ENCODE peak calls at places on chromosomes 4 and X, in eight cellular contexts. One of them, this sample, is unnamed.

GRCh38 chrX:107602694-107603239 is 25.5 kb upstream of the PRPS1 start:
- DNase-seq in stimulated activated CD8-positive, alpha-beta memory T cell treated with anti-CD3 and anti-CD28 coated beads, Interleukin-15, amount 100 ng/mL, for 48 hours: no peak
- DNase-seq in AG09319: no peak
- DNase-seq in activated CD4-positive, alpha-beta T cell treated with anti-CD3 and anti-CD28 coated beads, Interleukin-2, amount 10 ng/mL, durations not matched to agents 7 days and 5 days: no peak
- DNase-seq in mesendoderm: no peak
- DNase-seq in progenitor cell of endocrine pancreas: no peak
- DNase-seq in activated T-cell treated with anti-CD3 and anti-CD28 coated beads, Interleukin-2, amount 50 U/mL, for 4 hours: no peak
- DNase-seq in left ventricle myocardium inferior: peak; percentile 18
- DNase-seq in this sample: no peak

GRCh38 chr4:108058685-108059440 is 69.2 kb downstream of the HADH start:
- DNase-seq in stimulated activated CD8-positive, alpha-beta memory T cell treated with anti-CD3 and anti-CD28 coated beads, Interleukin-15, amount 100 ng/mL, for 48 hours: no peak
- DNase-seq in progenitor cell of endocrine pancreas: no peak
- DNase-seq in left ventricle myocardium inferior: no peak
- DNase-seq in activated CD4-positive, alpha-beta T cell treated with anti-CD3 and anti-CD28 coated beads, Interleukin-2, amount 10 ng/mL, durations not matched to agents 7 days and 5 days: no peak
- DNase-seq in AG09319: no peak
- DNase-seq in mesendoderm: no peak
- DNase-seq in activated T-cell treated with anti-CD3 and anti-CD28 coated beads, Interleukin-2, amount 50 U/mL, for 4 hours: no peak
- DNase-seq in this sample: peak; percentile 71

GRCh38 chr4:25843340-25844097 is 19.3 kb downstream of the SEL1L3 start:
- DNase-seq in progenitor cell of endocrine pancreas: no peak
- DNase-seq in activated T-cell treated with anti-CD3 and anti-CD28 coated beads, Interleukin-2, amount 50 U/mL, for 4 hours: no peak
- DNase-seq in stimulated activated CD8-positive, alpha-beta memory T cell treated with anti-CD3 and anti-CD28 coated beads, Interleukin-15, amount 100 ng/mL, for 48 hours: no peak
- DNase-seq in left ventricle myocardium inferior: peak; percentile 23
- DNase-seq in AG09319: no peak
- DNase-seq in mesendoderm: no peak
- DNase-seq in activated CD4-positive, alpha-beta T cell treated with anti-CD3 and anti-CD28 coated beads, Interleukin-2, amount 10 ng/mL, durations not matched to agents 7 days and 5 days: peak; percentile 15
- DNase-seq in this sample: no peak

GRCh38 chr4:30268370-30268769 is 451.8 kb upstream of the PCDH7 start:
- DNase-seq in mesendoderm: no peak
- DNase-seq in activated T-cell treated with anti-CD3 and anti-CD28 coated beads, Interleukin-2, amount 50 U/mL, for 4 hours: no peak
- DNase-seq in AG09319: no peak
- DNase-seq in activated CD4-positive, alpha-beta T cell treated with anti-CD3 and anti-CD28 coated beads, Interleukin-2, amount 10 ng/mL, durations not matched to agents 7 days and 5 days: no peak
- DNase-seq in left ventricle myocardium inferior: no peak
- DNase-seq in progenitor cell of endocrine pancreas: no peak
- DNase-seq in stimulated activated CD8-positive, alpha-beta memory T cell treated with anti-CD3 and anti-CD28 coated beads, Interleukin-15, amount 100 ng/mL, for 48 hours: no peak
- DNase-seq in this sample: no peak

GRCh38 chr4:742742-743311 is 37.2 kb downstream of the PCGF3 start:
- DNase-seq in mesendoderm: peak; percentile 65
- DNase-seq in activated CD4-positive, alpha-beta T cell treated with anti-CD3 and anti-CD28 coated beads, Interleukin-2, amount 10 ng/mL, durations not matched to agents 7 days and 5 days: peak; percentile 78
- DNase-seq in AG09319: no peak
- DNase-seq in progenitor cell of endocrine pancreas: peak; percentile 45
- DNase-seq in left ventricle myocardium inferior: peak; percentile 49
- DNase-seq in activated T-cell treated with anti-CD3 and anti-CD28 coated beads, Interleukin-2, amount 50 U/mL, for 4 hours: peak; percentile 79
- DNase-seq in stimulated activated CD8-positive, alpha-beta memory T cell treated with anti-CD3 and anti-CD28 coated beads, Interleukin-15, amount 100 ng/mL, for 48 hours: peak; percentile 56
- DNase-seq in this sample: peak; percentile 62

GRCh38 chr4:123415977-123416376 is 19.4 kb downstream of the SPRY1 start:
- DNase-seq in AG09319: no peak
- DNase-seq in left ventricle myocardium inferior: no peak
- DNase-seq in mesendoderm: no peak
- DNase-seq in activated T-cell treated with anti-CD3 and anti-CD28 coated beads, Interleukin-2, amount 50 U/mL, for 4 hours: peak; percentile 59
- DNase-seq in activated CD4-positive, alpha-beta T cell treated with anti-CD3 and anti-CD28 coated beads, Interleukin-2, amount 10 ng/mL, durations not matched to agents 7 days and 5 days: peak; percentile 53
- DNase-seq in stimulated activated CD8-positive, alpha-beta memory T cell treated with anti-CD3 and anti-CD28 coated beads, Interleukin-15, amount 100 ng/mL, for 48 hours: peak; percentile 58
- DNase-seq in progenitor cell of endocrine pancreas: no peak
- DNase-seq in this sample: no peak

GRCh38 chr4:71231073-71231752 is 107.6 kb upstream of the SLC4A4 start:
- DNase-seq in activated CD4-positive, alpha-beta T cell treated with anti-CD3 and anti-CD28 coated beads, Interleukin-2, amount 10 ng/mL, durations not matched to agents 7 days and 5 days: no peak
- DNase-seq in left ventricle myocardium inferior: peak; percentile 90
- DNase-seq in progenitor cell of endocrine pancreas: no peak
- DNase-seq in stimulated activated CD8-positive, alpha-beta memory T cell treated with anti-CD3 and anti-CD28 coated beads, Interleukin-15, amount 100 ng/mL, for 48 hours: no peak
- DNase-seq in activated T-cell treated with anti-CD3 and anti-CD28 coated beads, Interleukin-2, amount 50 U/mL, for 4 hours: no peak
- DNase-seq in mesendoderm: no peak
- DNase-seq in AG09319: peak; percentile 73
- DNase-seq in this sample: no peak

GRCh38 chr4:57410331-57411052 is 300.3 kb upstream of the IGFBP7 start:
- DNase-seq in mesendoderm: no peak
- DNase-seq in progenitor cell of endocrine pancreas: no peak
- DNase-seq in stimulated activated CD8-positive, alpha-beta memory T cell treated with anti-CD3 and anti-CD28 coated beads, Interleukin-15, amount 100 ng/mL, for 48 hours: no peak
- DNase-seq in activated T-cell treated with anti-CD3 and anti-CD28 coated beads, Interleukin-2, amount 50 U/mL, for 4 hours: no peak
- DNase-seq in AG09319: no peak
- DNase-seq in activated CD4-positive, alpha-beta T cell treated with anti-CD3 and anti-CD28 coated beads, Interleukin-2, amount 10 ng/mL, durations not matched to agents 7 days and 5 days: no peak
- DNase-seq in left ventricle myocardium inferior: no peak
- DNase-seq in this sample: no peak

GRCh38 chr4:186348433-186348832 is 82.4 kb downstream of the F11 start:
- DNase-seq in left ventricle myocardium inferior: no peak
- DNase-seq in progenitor cell of endocrine pancreas: no peak
- DNase-seq in mesendoderm: no peak
- DNase-seq in activated CD4-positive, alpha-beta T cell treated with anti-CD3 and anti-CD28 coated beads, Interleukin-2, amount 10 ng/mL, durations not matched to agents 7 days and 5 days: no peak
- DNase-seq in AG09319: no peak
- DNase-seq in activated T-cell treated with anti-CD3 and anti-CD28 coated beads, Interleukin-2, amount 50 U/mL, for 4 hours: no peak
- DNase-seq in stimulated activated CD8-positive, alpha-beta memory T cell treated with anti-CD3 and anti-CD28 coated beads, Interleukin-15, amount 100 ng/mL, for 48 hours: no peak
- DNase-seq in this sample: no peak

GRCh38 chrX:118188977-118189376 is 72.4 kb upstream of the KLHL13 start:
- DNase-seq in activated CD4-positive, alpha-beta T cell treated with anti-CD3 and anti-CD28 coated beads, Interleukin-2, amount 10 ng/mL, durations not matched to agents 7 days and 5 days: no peak
- DNase-seq in activated T-cell treated with anti-CD3 and anti-CD28 coated beads, Interleukin-2, amount 50 U/mL, for 4 hours: no peak
- DNase-seq in mesendoderm: no peak
- DNase-seq in stimulated activated CD8-positive, alpha-beta memory T cell treated with anti-CD3 and anti-CD28 coated beads, Interleukin-15, amount 100 ng/mL, for 48 hours: no peak
- DNase-seq in AG09319: no peak
- DNase-seq in left ventricle myocardium inferior: no peak
- DNase-seq in progenitor cell of endocrine pancreas: no peak
- DNase-seq in this sample: peak; percentile 55

GRCh38 chr4:33013280-33013679 is 2293.1 kb downstream of the PCDH7 start:
- DNase-seq in progenitor cell of endocrine pancreas: no peak
- DNase-seq in left ventricle myocardium inferior: no peak
- DNase-seq in AG09319: no peak
- DNase-seq in stimulated activated CD8-positive, alpha-beta memory T cell treated with anti-CD3 and anti-CD28 coated beads, Interleukin-15, amount 100 ng/mL, for 48 hours: no peak
- DNase-seq in activated CD4-positive, alpha-beta T cell treated with anti-CD3 and anti-CD28 coated beads, Interleukin-2, amount 10 ng/mL, durations not matched to agents 7 days and 5 days: no peak
- DNase-seq in mesendoderm: no peak
- DNase-seq in activated T-cell treated with anti-CD3 and anti-CD28 coated beads, Interleukin-2, amount 50 U/mL, for 4 hours: no peak
- DNase-seq in this sample: no peak

GRCh38 chr4:153759407-153760226 is at the start of gene RNF175:
- DNase-seq in AG09319: no peak
- DNase-seq in stimulated activated CD8-positive, alpha-beta memory T cell treated with anti-CD3 and anti-CD28 coated beads, Interleukin-15, amount 100 ng/mL, for 48 hours: no peak
- DNase-seq in activated CD4-positive, alpha-beta T cell treated with anti-CD3 and anti-CD28 coated beads, Interleukin-2, amount 10 ng/mL, durations not matched to agents 7 days and 5 days: no peak
- DNase-seq in activated T-cell treated with anti-CD3 and anti-CD28 coated beads, Interleukin-2, amount 50 U/mL, for 4 hours: no peak
- DNase-seq in left ventricle myocardium inferior: no peak
- DNase-seq in progenitor cell of endocrine pancreas: peak; percentile 40
- DNase-seq in mesendoderm: peak; percentile 89
- DNase-seq in this sample: no peak

GRCh38 chr4:76804060-76804459 is 93.9 kb downstream of the SOWAHB start:
- DNase-seq in activated CD4-positive, alpha-beta T cell treated with anti-CD3 and anti-CD28 coated beads, Interleukin-2, amount 10 ng/mL, durations not matched to agents 7 days and 5 days: no peak
- DNase-seq in stimulated activated CD8-positive, alpha-beta memory T cell treated with anti-CD3 and anti-CD28 coated beads, Interleukin-15, amount 100 ng/mL, for 48 hours: no peak
- DNase-seq in activated T-cell treated with anti-CD3 and anti-CD28 coated beads, Interleukin-2, amount 50 U/mL, for 4 hours: no peak
- DNase-seq in left ventricle myocardium inferior: no peak
- DNase-seq in progenitor cell of endocrine pancreas: no peak
- DNase-seq in AG09319: no peak
- DNase-seq in mesendoderm: no peak
- DNase-seq in this sample: no peak

GRCh38 chrX:51891245-51891644 is 2.2 kb upstream of the MAGED1 start:
- DNase-seq in left ventricle myocardium inferior: no peak
- DNase-seq in activated CD4-positive, alpha-beta T cell treated with anti-CD3 and anti-CD28 coated beads, Interleukin-2, amount 10 ng/mL, durations not matched to agents 7 days and 5 days: no peak
- DNase-seq in mesendoderm: no peak
- DNase-seq in AG09319: no peak
- DNase-seq in stimulated activated CD8-positive, alpha-beta memory T cell treated with anti-CD3 and anti-CD28 coated beads, Interleukin-15, amount 100 ng/mL, for 48 hours: no peak
- DNase-seq in activated T-cell treated with anti-CD3 and anti-CD28 coated beads, Interleukin-2, amount 50 U/mL, for 4 hours: no peak
- DNase-seq in progenitor cell of endocrine pancreas: no peak
- DNase-seq in this sample: no peak

GRCh38 chrX:31443654-31444053 is 371.8 kb upstream of the FTHL17 start:
- DNase-seq in left ventricle myocardium inferior: no peak
- DNase-seq in activated T-cell treated with anti-CD3 and anti-CD28 coated beads, Interleukin-2, amount 50 U/mL, for 4 hours: no peak
- DNase-seq in progenitor cell of endocrine pancreas: no peak
- DNase-seq in activated CD4-positive, alpha-beta T cell treated with anti-CD3 and anti-CD28 coated beads, Interleukin-2, amount 10 ng/mL, durations not matched to agents 7 days and 5 days: no peak
- DNase-seq in mesendoderm: no peak
- DNase-seq in AG09319: no peak
- DNase-seq in stimulated activated CD8-positive, alpha-beta memory T cell treated with anti-CD3 and anti-CD28 coated beads, Interleukin-15, amount 100 ng/mL, for 48 hours: no peak
- DNase-seq in this sample: no peak

GRCh38 chr4:99945718-99946345 is 586 bp downstream of the DNAJB14 start:
- DNase-seq in activated CD4-positive, alpha-beta T cell treated with anti-CD3 and anti-CD28 coated beads, Interleukin-2, amount 10 ng/mL, durations not matched to agents 7 days and 5 days: peak; percentile 17
- DNase-seq in mesendoderm: peak; percentile 73
- DNase-seq in activated T-cell treated with anti-CD3 and anti-CD28 coated beads, Interleukin-2, amount 50 U/mL, for 4 hours: no peak
- DNase-seq in left ventricle myocardium inferior: no peak
- DNase-seq in AG09319: no peak
- DNase-seq in progenitor cell of endocrine pancreas: peak; percentile 31
- DNase-seq in stimulated activated CD8-positive, alpha-beta memory T cell treated with anti-CD3 and anti-CD28 coated beads, Interleukin-15, amount 100 ng/mL, for 48 hours: no peak
- DNase-seq in this sample: peak; percentile 50

GRCh38 chr4:71944956-71945355 is 86.8 kb upstream of the NPFFR2 start:
- DNase-seq in left ventricle myocardium inferior: no peak
- DNase-seq in stimulated activated CD8-positive, alpha-beta memory T cell treated with anti-CD3 and anti-CD28 coated beads, Interleukin-15, amount 100 ng/mL, for 48 hours: no peak
- DNase-seq in progenitor cell of endocrine pancreas: no peak
- DNase-seq in mesendoderm: peak; percentile 60
- DNase-seq in activated CD4-positive, alpha-beta T cell treated with anti-CD3 and anti-CD28 coated beads, Interleukin-2, amount 10 ng/mL, durations not matched to agents 7 days and 5 days: no peak
- DNase-seq in AG09319: no peak
- DNase-seq in activated T-cell treated with anti-CD3 and anti-CD28 coated beads, Interleukin-2, amount 50 U/mL, for 4 hours: no peak
- DNase-seq in this sample: no peak

GRCh38 chr4:33160126-33160525 is 2440.0 kb downstream of the PCDH7 start:
- DNase-seq in activated CD4-positive, alpha-beta T cell treated with anti-CD3 and anti-CD28 coated beads, Interleukin-2, amount 10 ng/mL, durations not matched to agents 7 days and 5 days: no peak
- DNase-seq in AG09319: peak; percentile 5
- DNase-seq in activated T-cell treated with anti-CD3 and anti-CD28 coated beads, Interleukin-2, amount 50 U/mL, for 4 hours: no peak
- DNase-seq in stimulated activated CD8-positive, alpha-beta memory T cell treated with anti-CD3 and anti-CD28 coated beads, Interleukin-15, amount 100 ng/mL, for 48 hours: no peak
- DNase-seq in left ventricle myocardium inferior: no peak
- DNase-seq in mesendoderm: peak; percentile 58
- DNase-seq in progenitor cell of endocrine pancreas: no peak
- DNase-seq in this sample: peak; percentile 33

GRCh38 chr4:153538408-153539057 is 72.4 kb downstream of the TMEM131L start:
- DNase-seq in progenitor cell of endocrine pancreas: no peak
- DNase-seq in activated CD4-positive, alpha-beta T cell treated with anti-CD3 and anti-CD28 coated beads, Interleukin-2, amount 10 ng/mL, durations not matched to agents 7 days and 5 days: no peak
- DNase-seq in mesendoderm: no peak
- DNase-seq in AG09319: no peak
- DNase-seq in stimulated activated CD8-positive, alpha-beta memory T cell treated with anti-CD3 and anti-CD28 coated beads, Interleukin-15, amount 100 ng/mL, for 48 hours: no peak
- DNase-seq in left ventricle myocardium inferior: peak; percentile 47
- DNase-seq in activated T-cell treated with anti-CD3 and anti-CD28 coated beads, Interleukin-2, amount 50 U/mL, for 4 hours: no peak
- DNase-seq in this sample: no peak

GRCh38 chr4:4386296-4386735 is 586 bp upstream of the NSG1 start:
- DNase-seq in mesendoderm: no peak
- DNase-seq in left ventricle myocardium inferior: no peak
- DNase-seq in activated T-cell treated with anti-CD3 and anti-CD28 coated beads, Interleukin-2, amount 50 U/mL, for 4 hours: no peak
- DNase-seq in progenitor cell of endocrine pancreas: peak; percentile 34
- DNase-seq in stimulated activated CD8-positive, alpha-beta memory T cell treated with anti-CD3 and anti-CD28 coated beads, Interleukin-15, amount 100 ng/mL, for 48 hours: no peak
- DNase-seq in activated CD4-positive, alpha-beta T cell treated with anti-CD3 and anti-CD28 coated beads, Interleukin-2, amount 10 ng/mL, durations not matched to agents 7 days and 5 days: peak; percentile 52
- DNase-seq in AG09319: no peak
- DNase-seq in this sample: peak; percentile 70

GRCh38 chr4:7651461-7651921 is 216.8 kb upstream of the PSAPL1 start:
- DNase-seq in left ventricle myocardium inferior: no peak
- DNase-seq in stimulated activated CD8-positive, alpha-beta memory T cell treated with anti-CD3 and anti-CD28 coated beads, Interleukin-15, amount 100 ng/mL, for 48 hours: no peak
- DNase-seq in activated CD4-positive, alpha-beta T cell treated with anti-CD3 and anti-CD28 coated beads, Interleukin-2, amount 10 ng/mL, durations not matched to agents 7 days and 5 days: no peak
- DNase-seq in AG09319: no peak
- DNase-seq in activated T-cell treated with anti-CD3 and anti-CD28 coated beads, Interleukin-2, amount 50 U/mL, for 4 hours: no peak
- DNase-seq in progenitor cell of endocrine pancreas: no peak
- DNase-seq in mesendoderm: peak; percentile 87
- DNase-seq in this sample: no peak

GRCh38 chr4:40311811-40312346 is 23.3 kb upstream of the CHRNA9 start:
- DNase-seq in activated CD4-positive, alpha-beta T cell treated with anti-CD3 and anti-CD28 coated beads, Interleukin-2, amount 10 ng/mL, durations not matched to agents 7 days and 5 days: peak; percentile 56
- DNase-seq in progenitor cell of endocrine pancreas: no peak
- DNase-seq in activated T-cell treated with anti-CD3 and anti-CD28 coated beads, Interleukin-2, amount 50 U/mL, for 4 hours: no peak
- DNase-seq in mesendoderm: peak; percentile 55
- DNase-seq in stimulated activated CD8-positive, alpha-beta memory T cell treated with anti-CD3 and anti-CD28 coated beads, Interleukin-15, amount 100 ng/mL, for 48 hours: no peak
- DNase-seq in left ventricle myocardium inferior: no peak
- DNase-seq in AG09319: no peak
- DNase-seq in this sample: no peak

GRCh38 chrX:76987381-76987780 is 459.8 kb upstream of the FGF16 start:
- DNase-seq in activated CD4-positive, alpha-beta T cell treated with anti-CD3 and anti-CD28 coated beads, Interleukin-2, amount 10 ng/mL, durations not matched to agents 7 days and 5 days: no peak
- DNase-seq in mesendoderm: peak; percentile 59
- DNase-seq in progenitor cell of endocrine pancreas: no peak
- DNase-seq in stimulated activated CD8-positive, alpha-beta memory T cell treated with anti-CD3 and anti-CD28 coated beads, Interleukin-15, amount 100 ng/mL, for 48 hours: no peak
- DNase-seq in activated T-cell treated with anti-CD3 and anti-CD28 coated beads, Interleukin-2, amount 50 U/mL, for 4 hours: no peak
- DNase-seq in AG09319: no peak
- DNase-seq in left ventricle myocardium inferior: no peak
- DNase-seq in this sample: peak; percentile 90

GRCh38 chr4:102623622-102624021 is 122.5 kb downstream of the NFKB1 start:
- DNase-seq in activated T-cell treated with anti-CD3 and anti-CD28 coated beads, Interleukin-2, amount 50 U/mL, for 4 hours: no peak
- DNase-seq in AG09319: no peak
- DNase-seq in progenitor cell of endocrine pancreas: no peak
- DNase-seq in left ventricle myocardium inferior: no peak
- DNase-seq in stimulated activated CD8-positive, alpha-beta memory T cell treated with anti-CD3 and anti-CD28 coated beads, Interleukin-15, amount 100 ng/mL, for 48 hours: no peak
- DNase-seq in mesendoderm: peak; percentile 67
- DNase-seq in activated CD4-positive, alpha-beta T cell treated with anti-CD3 and anti-CD28 coated beads, Interleukin-2, amount 10 ng/mL, durations not matched to agents 7 days and 5 days: no peak
- DNase-seq in this sample: peak; percentile 39

GRCh38 chrX:47619486-47620302 is at the start of gene SYN1:
- DNase-seq in activated CD4-positive, alpha-beta T cell treated with anti-CD3 and anti-CD28 coated beads, Interleukin-2, amount 10 ng/mL, durations not matched to agents 7 days and 5 days: peak; percentile 75
- DNase-seq in mesendoderm: peak; percentile 82
- DNase-seq in progenitor cell of endocrine pancreas: peak; percentile 74
- DNase-seq in stimulated activated CD8-positive, alpha-beta memory T cell treated with anti-CD3 and anti-CD28 coated beads, Interleukin-15, amount 100 ng/mL, for 48 hours: peak; percentile 68
- DNase-seq in activated T-cell treated with anti-CD3 and anti-CD28 coated beads, Interleukin-2, amount 50 U/mL, for 4 hours: peak; percentile 77
- DNase-seq in AG09319: no peak
- DNase-seq in left ventricle myocardium inferior: peak; percentile 81
- DNase-seq in this sample: peak; percentile 90

GRCh38 chr4:102114118-102114630 is 231.1 kb downstream of the SLC39A8 start:
- DNase-seq in stimulated activated CD8-positive, alpha-beta memory T cell treated with anti-CD3 and anti-CD28 coated beads, Interleukin-15, amount 100 ng/mL, for 48 hours: no peak
- DNase-seq in mesendoderm: peak; percentile 8
- DNase-seq in AG09319: no peak
- DNase-seq in activated T-cell treated with anti-CD3 and anti-CD28 coated beads, Interleukin-2, amount 50 U/mL, for 4 hours: no peak
- DNase-seq in activated CD4-positive, alpha-beta T cell treated with anti-CD3 and anti-CD28 coated beads, Interleukin-2, amount 10 ng/mL, durations not matched to agents 7 days and 5 days: no peak
- DNase-seq in left ventricle myocardium inferior: no peak
- DNase-seq in progenitor cell of endocrine pancreas: no peak
- DNase-seq in this sample: no peak

GRCh38 chr4:150033937-150034336 is 44.3 kb upstream of the DCLK2 start:
- DNase-seq in activated T-cell treated with anti-CD3 and anti-CD28 coated beads, Interleukin-2, amount 50 U/mL, for 4 hours: no peak
- DNase-seq in left ventricle myocardium inferior: no peak
- DNase-seq in stimulated activated CD8-positive, alpha-beta memory T cell treated with anti-CD3 and anti-CD28 coated beads, Interleukin-15, amount 100 ng/mL, for 48 hours: no peak
- DNase-seq in activated CD4-positive, alpha-beta T cell treated with anti-CD3 and anti-CD28 coated beads, Interleukin-2, amount 10 ng/mL, durations not matched to agents 7 days and 5 days: no peak
- DNase-seq in AG09319: no peak
- DNase-seq in progenitor cell of endocrine pancreas: no peak
- DNase-seq in mesendoderm: no peak
- DNase-seq in this sample: no peak

GRCh38 chr4:76563804-76564468 is 128.9 kb downstream of the SHROOM3 start:
- DNase-seq in progenitor cell of endocrine pancreas: no peak
- DNase-seq in stimulated activated CD8-positive, alpha-beta memory T cell treated with anti-CD3 and anti-CD28 coated beads, Interleukin-15, amount 100 ng/mL, for 48 hours: no peak
- DNase-seq in activated T-cell treated with anti-CD3 and anti-CD28 coated beads, Interleukin-2, amount 50 U/mL, for 4 hours: no peak
- DNase-seq in AG09319: no peak
- DNase-seq in left ventricle myocardium inferior: no peak
- DNase-seq in activated CD4-positive, alpha-beta T cell treated with anti-CD3 and anti-CD28 coated beads, Interleukin-2, amount 10 ng/mL, durations not matched to agents 7 days and 5 days: no peak
- DNase-seq in mesendoderm: no peak
- DNase-seq in this sample: no peak

GRCh38 chrX:49237060-49237459 is 1.8 kb downstream of the CCDC22 start:
- DNase-seq in mesendoderm: no peak
- DNase-seq in left ventricle myocardium inferior: no peak
- DNase-seq in activated CD4-positive, alpha-beta T cell treated with anti-CD3 and anti-CD28 coated beads, Interleukin-2, amount 10 ng/mL, durations not matched to agents 7 days and 5 days: no peak
- DNase-seq in activated T-cell treated with anti-CD3 and anti-CD28 coated beads, Interleukin-2, amount 50 U/mL, for 4 hours: no peak
- DNase-seq in progenitor cell of endocrine pancreas: no peak
- DNase-seq in stimulated activated CD8-positive, alpha-beta memory T cell treated with anti-CD3 and anti-CD28 coated beads, Interleukin-15, amount 100 ng/mL, for 48 hours: no peak
- DNase-seq in AG09319: no peak
- DNase-seq in this sample: no peak

GRCh38 chr4:123987408-123987807 is 590.8 kb downstream of the SPRY1 start:
- DNase-seq in stimulated activated CD8-positive, alpha-beta memory T cell treated with anti-CD3 and anti-CD28 coated beads, Interleukin-15, amount 100 ng/mL, for 48 hours: no peak
- DNase-seq in progenitor cell of endocrine pancreas: no peak
- DNase-seq in mesendoderm: no peak
- DNase-seq in AG09319: no peak
- DNase-seq in activated T-cell treated with anti-CD3 and anti-CD28 coated beads, Interleukin-2, amount 50 U/mL, for 4 hours: no peak
- DNase-seq in activated CD4-positive, alpha-beta T cell treated with anti-CD3 and anti-CD28 coated beads, Interleukin-2, amount 10 ng/mL, durations not matched to agents 7 days and 5 days: no peak
- DNase-seq in left ventricle myocardium inferior: no peak
- DNase-seq in this sample: no peak

This sample was measured in NCI-H82.